ENCODE peak calls at places on chromosomes 1 and 21, in four cellular contexts. One of them, this sample, is unnamed.

GRCh38 chr1:226821719-226822085 is 48.7 kb upstream of the PSEN2 start:
- DNase-seq in lower lobe of right lung: no peak
- DNase-seq in nephron progenitor cell: no peak
- DNase-seq in osteocyte: no peak
- DNase-seq in this sample: no peak

GRCh38 chr1:75733661-75734060 is 9.2 kb downstream of the ACADM start:
- DNase-seq in lower lobe of right lung: no peak
- DNase-seq in nephron progenitor cell: no peak
- DNase-seq in osteocyte: no peak
- DNase-seq in this sample: no peak

GRCh38 chr1:244651956-244652698 is 799 bp upstream of the DESI2 start:
- DNase-seq in lower lobe of right lung: no peak
- DNase-seq in nephron progenitor cell: no peak
- DNase-seq in osteocyte: no peak
- DNase-seq in this sample: no peak

GRCh38 chr1:41045740-41046139 is 24.2 kb upstream of the SLFNL1 start:
- DNase-seq in lower lobe of right lung: no peak
- DNase-seq in nephron progenitor cell: no peak
- DNase-seq in osteocyte: no peak
- DNase-seq in this sample: no peak

GRCh38 chr1:94843430-94843829 is 23.3 kb downstream of the SLC44A3 start:
- DNase-seq in lower lobe of right lung: no peak
- DNase-seq in nephron progenitor cell: no peak
- DNase-seq in osteocyte: no peak
- DNase-seq in this sample: no peak

GRCh38 chr1:81600878-81601658 is 199.7 kb upstream of the ADGRL2 start:
- DNase-seq in lower lobe of right lung: no peak
- DNase-seq in nephron progenitor cell: no peak
- DNase-seq in osteocyte: no peak
- DNase-seq in this sample: no peak

GRCh38 chr1:38923607-38924006 is 18.0 kb downstream of the RHBDL2 start:
- DNase-seq in lower lobe of right lung: no peak
- DNase-seq in nephron progenitor cell: no peak
- DNase-seq in osteocyte: no peak
- DNase-seq in this sample: no peak

GRCh38 chr1:151653397-151653796 is 41.5 kb downstream of the SNX27 start:
- DNase-seq in lower lobe of right lung: no peak
- DNase-seq in nephron progenitor cell: no peak
- DNase-seq in osteocyte: no peak
- DNase-seq in this sample: no peak

GRCh38 chr1:45604239-45604638 is 19.6 kb downstream of the CCDC17 start:
- DNase-seq in lower lobe of right lung: no peak
- DNase-seq in nephron progenitor cell: no peak
- DNase-seq in osteocyte: no peak
- DNase-seq in this sample: no peak

GRCh38 chr1:12464627-12465056 is 153.4 kb downstream of the DHRS3 start:
- DNase-seq in lower lobe of right lung: peak; percentile 59
- DNase-seq in nephron progenitor cell: no peak
- DNase-seq in osteocyte: no peak
- DNase-seq in this sample: peak; percentile 60

GRCh38 chr1:95043141-95043980 is 29.4 kb downstream of the ALG14 start:
- DNase-seq in lower lobe of right lung: peak; percentile 82
- DNase-seq in nephron progenitor cell: peak; percentile 84
- DNase-seq in osteocyte: peak; percentile 93
- DNase-seq in this sample: peak; percentile 85

GRCh38 chr1:39387452-39387851 is 104.0 kb upstream of the BMP8A start:
- DNase-seq in lower lobe of right lung: no peak
- DNase-seq in nephron progenitor cell: no peak
- DNase-seq in osteocyte: no peak
- DNase-seq in this sample: no peak

GRCh38 chr1:99782920-99783319 is 16.5 kb upstream of the FRRS1 start:
- DNase-seq in lower lobe of right lung: no peak
- DNase-seq in nephron progenitor cell: no peak
- DNase-seq in osteocyte: no peak
- DNase-seq in this sample: no peak

GRCh38 chr1:198848206-198848605 is 209.4 kb downstream of the PTPRC start:
- DNase-seq in lower lobe of right lung: no peak
- DNase-seq in nephron progenitor cell: no peak
- DNase-seq in osteocyte: no peak
- DNase-seq in this sample: no peak

GRCh38 chr21:32474179-32475059 is 61.9 kb downstream of the EVA1C start:
- DNase-seq in lower lobe of right lung: no peak
- DNase-seq in nephron progenitor cell: no peak
- DNase-seq in osteocyte: no peak
- DNase-seq in this sample: no peak

GRCh38 chr1:38530957-38531356 is 328.6 kb downstream of the RRAGC start:
- DNase-seq in lower lobe of right lung: no peak
- DNase-seq in nephron progenitor cell: no peak
- DNase-seq in osteocyte: no peak
- DNase-seq in this sample: no peak

GRCh38 chr1:211715976-211716375 is 40.6 kb upstream of the NEK2 start:
- DNase-seq in lower lobe of right lung: no peak
- DNase-seq in nephron progenitor cell: no peak
- DNase-seq in osteocyte: no peak
- DNase-seq in this sample: no peak

GRCh38 chr21:44666401-44667320 is at the start of gene KRTAP12-2:
- DNase-seq in lower lobe of right lung: no peak
- DNase-seq in nephron progenitor cell: no peak
- DNase-seq in osteocyte: peak; percentile 73
- DNase-seq in this sample: no peak

GRCh38 chr1:184632415-184633175 is 122.1 kb downstream of the EDEM3 start:
- DNase-seq in lower lobe of right lung: peak; percentile 78
- DNase-seq in nephron progenitor cell: no peak
- DNase-seq in osteocyte: no peak
- DNase-seq in this sample: peak; percentile 61

GRCh38 chr1:43968348-43968948 is 1.4 kb upstream of the DPH2 start:
- DNase-seq in lower lobe of right lung: no peak
- DNase-seq in nephron progenitor cell: peak; percentile 80
- DNase-seq in osteocyte: no peak
- DNase-seq in this sample: no peak

GRCh38 chr1:234879157-234880080 is 249.2 kb downstream of the TOMM20 start:
- DNase-seq in lower lobe of right lung: no peak
- DNase-seq in nephron progenitor cell: no peak
- DNase-seq in osteocyte: no peak
- DNase-seq in this sample: no peak

GRCh38 chr1:236172041-236172579 is 29.8 kb downstream of the GPR137B start:
- DNase-seq in lower lobe of right lung: no peak
- DNase-seq in nephron progenitor cell: no peak
- DNase-seq in osteocyte: no peak
- DNase-seq in this sample: no peak

GRCh38 chr1:184672013-184672726 is 82.5 kb downstream of the EDEM3 start:
- DNase-seq in lower lobe of right lung: no peak
- DNase-seq in nephron progenitor cell: no peak
- DNase-seq in osteocyte: no peak
- DNase-seq in this sample: no peak

GRCh38 chr1:161038523-161039153 is at the start of gene TSTD1:
- DNase-seq in lower lobe of right lung: peak; percentile 90
- DNase-seq in nephron progenitor cell: peak; percentile 72
- DNase-seq in osteocyte: no peak
- DNase-seq in this sample: peak; percentile 93

GRCh38 chr1:9768983-9769382 is 54.8 kb downstream of the CLSTN1 start:
- DNase-seq in lower lobe of right lung: no peak
- DNase-seq in nephron progenitor cell: no peak
- DNase-seq in osteocyte: no peak
- DNase-seq in this sample: no peak

GRCh38 chr1:118013938-118014337 is 84.4 kb downstream of the WDR3 start:
- DNase-seq in lower lobe of right lung: no peak
- DNase-seq in nephron progenitor cell: no peak
- DNase-seq in osteocyte: no peak
- DNase-seq in this sample: no peak

GRCh38 chr1:161733526-161733925 is 12.2 kb downstream of the FCRLB start:
- DNase-seq in lower lobe of right lung: no peak
- DNase-seq in nephron progenitor cell: no peak
- DNase-seq in osteocyte: no peak
- DNase-seq in this sample: no peak

GRCh38 chr1:158124034-158124433 is 56.7 kb upstream of the CD1D start:
- DNase-seq in lower lobe of right lung: no peak
- DNase-seq in nephron progenitor cell: no peak
- DNase-seq in osteocyte: no peak
- DNase-seq in this sample: no peak

GRCh38 chr1:222126052-222126451 is 384.2 kb upstream of the DUSP10 start:
- DNase-seq in lower lobe of right lung: no peak
- DNase-seq in nephron progenitor cell: no peak
- DNase-seq in osteocyte: no peak
- DNase-seq in this sample: no peak

GRCh38 chr1:222127526-222128152 is 385.8 kb upstream of the DUSP10 start:
- DNase-seq in lower lobe of right lung: no peak
- DNase-seq in nephron progenitor cell: no peak
- DNase-seq in osteocyte: no peak
- DNase-seq in this sample: no peak

GRCh38 chr1:222127096-222127495 is 385.2 kb upstream of the DUSP10 start:
- DNase-seq in lower lobe of right lung: no peak
- DNase-seq in nephron progenitor cell: no peak
- DNase-seq in osteocyte: no peak
- DNase-seq in this sample: no peak

GRCh38 chr1:222129041-222129440 is 387.2 kb upstream of the DUSP10 start:
- DNase-seq in lower lobe of right lung: no peak
- DNase-seq in nephron progenitor cell: no peak
- DNase-seq in osteocyte: no peak
- DNase-seq in this sample: no peak

GRCh38 chr1:222124602-222125001 is 382.7 kb upstream of the DUSP10 start:
- DNase-seq in lower lobe of right lung: no peak
- DNase-seq in nephron progenitor cell: no peak
- DNase-seq in osteocyte: no peak
- DNase-seq in this sample: no peak
- TF ChIP-seq CTCF in lower lobe of right lung: no peak
- TF ChIP-seq CTCF in nephron progenitor cell: no peak
- TF ChIP-seq CTCF in osteocyte: peak; percentile 24
- TF ChIP-seq CTCF in this sample: no peak

DNA sequence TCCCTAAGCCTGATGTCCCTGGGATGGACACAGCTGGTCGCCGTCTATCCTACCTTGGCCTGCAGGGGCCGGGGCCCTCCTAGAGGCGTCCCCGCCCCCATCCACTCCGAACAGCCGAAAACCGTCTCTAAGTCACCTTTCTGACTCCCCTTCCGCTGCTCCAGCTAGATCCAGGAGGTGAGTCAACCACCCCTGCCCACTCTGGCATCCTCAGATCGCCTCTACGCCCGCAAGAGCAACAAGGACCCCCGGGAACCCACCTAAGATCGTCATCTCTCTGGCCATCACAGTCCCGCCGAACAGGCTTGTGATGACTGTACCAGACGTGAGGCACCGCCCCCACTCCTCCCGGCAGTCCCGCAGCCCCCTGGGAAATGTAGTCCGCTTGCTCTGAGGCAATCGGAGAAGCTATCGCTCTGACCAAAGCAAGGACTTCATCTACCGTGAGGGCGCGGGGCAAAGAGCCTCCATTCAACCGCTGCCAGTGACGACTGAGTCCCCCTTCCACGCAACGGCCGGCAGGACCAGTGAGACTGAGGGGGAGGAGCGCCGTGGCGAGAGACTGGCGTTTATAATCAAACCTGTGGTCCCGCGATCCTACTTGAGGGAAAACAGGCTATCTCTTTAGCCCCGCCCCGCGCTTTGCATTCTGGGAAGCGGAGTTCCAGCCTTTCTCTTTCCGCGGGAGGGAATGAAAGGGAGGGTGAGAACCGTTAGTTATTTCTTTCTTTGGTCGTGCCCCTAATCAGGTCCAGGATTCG is at the start of gene HSPA13:
- DNase-seq in lower lobe of right lung: peak; percentile 100
- DNase-seq in nephron progenitor cell: peak; percentile 97
- DNase-seq in osteocyte: peak; percentile 100
- DNase-seq in this sample: peak; percentile 100
- TF ChIP-seq CTCF in lower lobe of right lung: no peak
- TF ChIP-seq CTCF in nephron progenitor cell: no peak
- TF ChIP-seq CTCF in osteocyte: no peak
- TF ChIP-seq CTCF in this sample: peak; percentile 27

GRCh38 chr21:33855190-33855589 is 60.4 kb downstream of the ATP5PO start:
- DNase-seq in lower lobe of right lung: no peak
- DNase-seq in nephron progenitor cell: no peak
- DNase-seq in osteocyte: no peak
- DNase-seq in this sample: no peak
- TF ChIP-seq CTCF in lower lobe of right lung: no peak
- TF ChIP-seq CTCF in nephron progenitor cell: no peak
- TF ChIP-seq CTCF in osteocyte: no peak
- TF ChIP-seq CTCF in this sample: no peak

DNA sequence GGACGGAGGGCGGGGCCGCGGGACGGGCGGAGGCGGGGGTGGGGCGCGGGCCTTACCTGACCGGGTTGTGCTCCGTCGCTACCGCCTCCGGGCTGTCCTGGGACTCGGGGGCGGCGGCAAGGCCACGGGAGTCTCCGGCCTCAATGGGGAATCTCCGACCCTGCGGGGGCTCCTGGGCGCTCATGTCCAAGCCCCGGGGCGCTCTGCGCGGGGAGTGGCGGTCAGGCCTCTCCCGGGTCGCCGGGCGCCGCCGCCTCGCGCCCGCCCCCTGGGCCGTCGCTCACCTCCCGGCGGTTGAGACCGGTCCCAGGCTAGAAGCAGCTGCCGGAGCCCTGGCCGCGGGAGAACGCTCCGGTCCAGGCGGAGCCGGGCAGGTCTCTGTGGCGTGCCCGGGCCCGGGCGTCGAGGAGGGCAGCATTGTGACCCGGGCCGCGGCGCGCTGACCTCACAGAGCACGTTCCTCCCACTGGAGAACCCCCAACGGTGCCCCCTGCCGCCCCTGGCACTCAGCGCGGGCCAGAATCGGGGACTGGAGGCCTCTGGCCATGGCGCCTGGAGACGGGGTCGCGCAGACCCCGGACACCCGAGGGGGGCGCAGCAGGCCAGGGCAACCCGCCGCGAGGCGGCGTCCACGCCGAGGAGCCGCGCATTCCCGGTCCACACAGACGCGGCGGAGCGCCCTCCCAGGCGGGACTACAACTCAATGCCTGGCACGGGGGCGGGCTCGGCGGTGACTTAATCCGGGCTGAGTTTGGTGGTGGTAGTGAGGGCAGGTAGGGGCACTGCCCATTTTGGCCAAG is 411 bp downstream of the FAM229A start:
- DNase-seq in lower lobe of right lung: peak; percentile 57
- DNase-seq in nephron progenitor cell: peak; percentile 67
- DNase-seq in osteocyte: no peak
- DNase-seq in this sample: no peak
- TF ChIP-seq CTCF in lower lobe of right lung: peak; percentile 49
- TF ChIP-seq CTCF in nephron progenitor cell: peak; percentile 25
- TF ChIP-seq CTCF in osteocyte: peak; percentile 25
- TF ChIP-seq CTCF in this sample: peak; percentile 20

DNA sequence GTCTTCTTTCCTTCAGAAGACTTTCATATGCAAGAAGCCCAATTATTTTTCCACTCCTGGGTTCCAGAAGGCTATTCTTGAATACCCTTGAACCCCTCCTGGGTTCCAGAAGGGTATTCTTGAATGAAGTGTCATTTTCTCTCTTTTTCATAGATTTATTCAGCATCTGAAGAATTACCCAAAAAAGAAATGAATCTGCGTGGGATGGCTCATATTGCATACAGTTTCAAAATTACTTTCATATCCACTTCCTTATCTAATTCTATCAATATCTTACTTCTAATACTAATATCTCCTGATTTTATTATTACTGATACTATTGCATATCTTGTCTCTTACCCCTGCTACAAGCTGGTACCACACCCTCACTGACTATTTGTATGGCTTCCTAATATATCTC is 22.6 kb upstream of the RABGAP1L start:
- DNase-seq in lower lobe of right lung: no peak
- DNase-seq in nephron progenitor cell: no peak
- DNase-seq in osteocyte: no peak
- DNase-seq in this sample: no peak
- TF ChIP-seq CTCF in lower lobe of right lung: no peak
- TF ChIP-seq CTCF in nephron progenitor cell: no peak
- TF ChIP-seq CTCF in osteocyte: no peak
- TF ChIP-seq CTCF in this sample: no peak

This sample was measured in left lung.